ENCODE peak calls at places on chromosomes 13 and 19, in seven cellular contexts. Q is ovary; G is CD8-positive, alpha-beta T cell; T is Caco-2; C is GM12878; I is RWPE1; N is body of pancreas. E is an unnamed sample.

GRCh38 chr19:39054091-39054470 is 21.7 kb upstream of the FBXO27 start:
- DNase-seq in Q (no peak), G (no peak), T (no peak), C (no peak), I (no peak), N (no peak), E (no peak)

GRCh38 chr19:18294467-18294864 is 13.0 kb upstream of the JUND start:
- DNase-seq in Q (peak), G (peak), T (no peak), C (no peak), I (peak), N (peak), E (no peak)

GRCh38 chr19:15989889-15990288 is 41.1 kb downstream of the OR10H4 start:
- DNase-seq in Q (no peak), G (no peak), T (no peak), C (no peak), I (no peak), N (no peak), E (no peak)

GRCh38 chr13:97359181-97360057 is 74.5 kb upstream of the RAP2A start:
- DNase-seq in Q (peak), G (peak), T (peak), C (no peak), I (peak), N (peak), E (no peak)

GRCh38 chr19:2722541-2723344 is 1.6 kb upstream of the DIRAS1 start:
- DNase-seq in Q (peak), G (no peak), T (no peak), C (no peak), I (peak), N (peak), E (peak)

GRCh38 chr13:99303863-99304521 is 3.2 kb downstream of the GPR183 start:
- DNase-seq in Q (no peak), G (no peak), T (no peak), C (no peak), I (no peak), N (peak), E (no peak)

GRCh38 chr13:88417801-88418200 is 746.6 kb downstream of the SLITRK5 start:
- DNase-seq in Q (no peak), G (no peak), T (no peak), C (no peak), I (no peak), N (no peak), E (no peak)

GRCh38 chr13:23407996-23408395 is 25.5 kb downstream of the SACS start:
- DNase-seq in Q (no peak), G (no peak), T (no peak), C (no peak), I (no peak), N (no peak), E (no peak)

GRCh38 chr13:29993716-29994488 is 143.5 kb upstream of the UBL3 start:
- DNase-seq in Q (no peak), G (no peak), T (no peak), C (no peak), I (no peak), N (no peak), E (no peak)

GRCh38 chr13:82165396-82166174 is 1716.7 kb downstream of the SLITRK1 start:
- DNase-seq in Q (no peak), G (no peak), T (no peak), C (no peak), I (no peak), N (no peak), E (no peak)

GRCh38 chr13:43368003-43368402 is 344.6 kb downstream of the DNAJC15 start:
- DNase-seq in Q (no peak), G (no peak), T (no peak), C (no peak), I (no peak), N (no peak), E (no peak)

GRCh38 chr19:49492573-49493411 is 3.4 kb upstream of the RPS11 start:
- DNase-seq in Q (no peak), G (no peak), T (no peak), C (no peak), I (no peak), N (no peak), E (no peak)

GRCh38 chr19:5332501-5332900 is 8.1 kb downstream of the PTPRS start:
- DNase-seq in Q (no peak), G (no peak), T (no peak), C (no peak), I (no peak), N (no peak), E (no peak)

GRCh38 chr13:44710576-44710975 is 134.4 kb upstream of the TSC22D1 start:
- DNase-seq in Q (no peak), G (no peak), T (no peak), C (peak), I (peak), N (no peak), E (no peak)

GRCh38 chr13:110557610-110558305 is 3.8 kb downstream of the RAB20 start:
- DNase-seq in Q (no peak), G (no peak), T (no peak), C (no peak), I (no peak), N (peak), E (no peak)

GRCh38 chr13:100306444-100306999 is 217.6 kb downstream of the PCCA start:
- DNase-seq in Q (no peak), G (no peak), T (no peak), C (no peak), I (no peak), N (no peak), E (no peak)

GRCh38 chr19:54310543-54310942 is 2.4 kb downstream of the LILRA5 start:
- DNase-seq in Q (no peak), G (no peak), T (no peak), C (no peak), I (no peak), N (no peak), E (no peak)

GRCh38 chr19:38653028-38653571 is 5.7 kb downstream of the ACTN4 start:
- DNase-seq in Q (no peak), G (no peak), T (peak), C (no peak), I (no peak), N (peak), E (no peak)

GRCh38 chr13:95176611-95177259 is 124.5 kb downstream of the ABCC4 start:
- DNase-seq in Q (no peak), G (peak), T (no peak), C (no peak), I (no peak), N (peak), E (no peak)

GRCh38 chr13:94382960-94383359 is 96.5 kb downstream of the DCT start:
- DNase-seq in Q (no peak), G (no peak), T (no peak), C (no peak), I (no peak), N (no peak), E (no peak)

GRCh38 chr19:3771033-3771905 is 759 bp downstream of the RAX2 start:
- DNase-seq in Q (no peak), G (no peak), T (no peak), C (no peak), I (no peak), N (no peak), E (no peak)

GRCh38 chr19:17136026-17136425 is 60.4 kb downstream of the MYO9B start:
- DNase-seq in Q (no peak), G (no peak), T (no peak), C (no peak), I (no peak), N (no peak), E (no peak)

GRCh38 chr13:76397413-76397812 is 488.8 kb downstream of the KCTD12 start:
- DNase-seq in Q (no peak), G (no peak), T (no peak), C (no peak), I (no peak), N (no peak), E (no peak)

GRCh38 chr13:32504876-32505275 is 33.7 kb downstream of the N4BP2L2 start:
- DNase-seq in Q (no peak), G (no peak), T (no peak), C (no peak), I (no peak), N (no peak), E (no peak)

GRCh38 chr19:41377977-41378707 is 1.8 kb downstream of the TMEM91 start:
- DNase-seq in Q (peak), G (no peak), T (no peak), C (no peak), I (no peak), N (no peak), E (no peak)

GRCh38 chr13:99062593-99062992 is 84.7 kb upstream of the DOCK9 start:
- DNase-seq in Q (peak), G (no peak), T (no peak), C (no peak), I (peak), N (no peak), E (no peak)

GRCh38 chr19:19663292-19664120 is at the start of gene ATP13A1:
- DNase-seq in Q (peak), G (peak), T (peak), C (peak), I (peak), N (peak), E (peak)
- TF ChIP-seq CTCF in Q (no peak), G (peak), T (no peak), C (no peak), I (no peak), N (peak), E (no peak)

GRCh38 chr19:45445139-45445538 is 21.4 kb upstream of the ERCC1 start:
- DNase-seq in Q (no peak), G (no peak), T (no peak), C (no peak), I (no peak), N (no peak), E (no peak)

GRCh38 chr19:45443462-45444317 is 20.0 kb upstream of the ERCC1 start:
- DNase-seq in Q (peak), G (peak), T (peak), C (no peak), I (peak), N (peak), E (peak)

GRCh38 chr19:45446295-45446694 is 21.5 kb upstream of the FOSB start:
- DNase-seq in Q (no peak), G (no peak), T (no peak), C (no peak), I (no peak), N (no peak), E (no peak)

GRCh38 chr19:45442927-45443461 is 19.3 kb upstream of the ERCC1 start:
- DNase-seq in Q (no peak), G (no peak), T (peak), C (no peak), I (no peak), N (peak), E (peak)

DNA sequence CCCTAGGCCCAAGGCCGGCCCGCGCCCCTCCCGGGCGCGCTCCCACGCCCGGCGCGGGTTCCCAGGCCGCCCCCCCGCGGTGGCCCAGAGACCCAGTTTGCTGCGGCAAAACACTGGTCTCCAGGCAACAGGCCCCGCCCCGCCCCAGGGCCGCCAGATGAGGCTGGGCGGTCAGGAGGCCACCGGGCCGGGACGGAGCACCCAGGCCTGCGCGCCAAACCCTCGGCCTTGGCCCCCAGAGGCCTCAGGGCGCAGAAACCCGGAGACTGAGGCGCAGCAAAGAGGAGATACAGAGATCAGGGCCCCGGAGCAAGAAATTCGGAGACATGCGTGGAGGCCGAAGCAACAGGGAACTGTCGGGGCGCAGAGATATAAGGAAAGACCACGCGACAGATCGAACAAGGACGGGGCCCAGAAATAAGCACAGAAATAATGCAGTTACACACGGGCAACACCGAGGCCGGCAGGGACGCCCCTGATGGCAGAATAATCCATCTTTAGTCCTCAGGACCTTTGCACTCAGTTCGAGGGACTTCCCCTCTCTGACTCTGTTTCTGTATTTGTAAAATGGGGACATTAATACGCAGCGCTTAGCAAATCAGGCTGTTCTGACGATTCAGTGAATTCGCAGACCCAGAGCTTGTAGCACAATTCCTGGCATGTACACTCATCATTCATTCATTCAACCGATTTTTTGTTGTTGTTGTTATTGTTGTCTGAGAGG is 20.8 kb upstream of the ERCC1 start:
- DNase-seq in Q (peak), G (peak), T (peak), C (no peak), I (peak), N (peak), E (peak)
- TF ChIP-seq CTCF in Q (no peak), G (no peak), T (no peak), C (no peak), I (no peak), N (no peak), E (no peak)

DNA sequence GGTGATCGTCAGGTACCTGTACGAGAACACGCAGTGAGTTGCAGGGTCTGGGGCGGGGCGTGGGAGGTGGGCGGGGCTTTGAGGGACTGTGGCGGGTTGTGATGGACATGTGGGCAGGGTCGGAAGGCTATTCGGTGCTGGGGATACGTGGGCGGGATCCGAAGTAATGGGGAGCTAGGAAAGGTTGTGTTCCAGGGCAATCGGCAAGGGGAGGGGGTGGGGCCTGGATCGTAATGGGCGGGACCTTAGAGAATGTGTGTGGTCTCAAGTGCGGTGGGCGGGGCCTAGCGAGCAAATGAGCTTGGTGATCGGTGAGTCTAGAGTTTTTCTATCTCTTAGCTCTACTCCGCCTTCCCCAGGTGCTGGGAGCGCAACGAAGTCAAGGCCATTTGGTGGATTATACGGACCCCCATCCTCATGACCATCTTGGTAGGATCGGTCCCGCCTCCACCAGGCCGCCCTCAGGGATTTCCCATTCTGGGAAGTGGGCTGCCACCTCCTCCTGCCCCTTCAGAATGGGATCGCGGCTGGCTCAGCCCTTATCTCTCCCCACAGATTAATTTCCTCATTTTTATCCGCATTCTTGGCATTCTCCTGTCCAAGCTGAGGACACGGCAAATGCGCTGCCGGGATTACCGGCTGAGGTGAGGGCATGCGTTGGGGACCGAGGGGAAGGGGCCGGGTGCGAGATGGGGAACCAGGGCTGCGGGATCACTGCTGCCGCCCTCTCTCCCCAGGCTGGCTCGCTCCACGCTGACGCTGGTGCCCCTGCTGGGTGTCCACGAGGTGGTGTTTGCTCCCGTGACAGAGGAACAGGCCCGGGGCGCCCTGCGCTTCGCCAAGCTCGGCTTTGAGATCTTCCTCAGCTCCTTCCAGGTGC is 9.6 kb downstream of the GIPR start:
- DNase-seq in Q (no peak), G (peak), T (peak), C (peak), I (peak), N (peak), E (peak)
- TF ChIP-seq CTCF in Q (no peak), G (no peak), T (peak), C (no peak), I (peak), N (no peak), E (no peak)

GRCh38 chr13:113350065-113350937 is 13.6 kb downstream of the GRTP1 start:
- DNase-seq in Q (no peak), G (no peak), T (no peak), C (no peak), I (no peak), N (no peak), E (no peak)
- TF ChIP-seq CTCF in Q (no peak), G (no peak), T (no peak), C (no peak), I (no peak), N (no peak), E (no peak)

DNA sequence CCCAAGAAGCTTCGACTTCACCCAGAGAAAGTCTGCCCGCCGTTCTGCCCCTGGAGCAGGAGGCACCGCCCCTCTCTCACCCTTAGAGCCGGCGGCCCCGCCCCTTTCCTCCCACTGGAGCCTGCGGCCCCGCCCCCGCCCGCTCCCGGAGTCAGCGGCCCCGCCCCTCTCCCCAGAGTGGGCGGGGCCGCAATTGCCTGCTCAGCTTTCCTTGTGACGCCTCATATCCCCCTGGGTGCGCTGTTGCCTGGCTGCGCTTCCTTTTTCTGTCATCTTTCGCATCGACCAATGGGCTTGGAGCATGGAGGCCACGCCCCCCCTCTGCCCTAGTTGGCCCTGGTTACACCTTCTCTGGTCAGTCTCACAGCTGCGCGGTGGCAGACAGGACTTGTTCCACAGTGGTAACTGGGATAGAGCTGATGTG is 38.2 kb upstream of the ZNF492 start:
- DNase-seq in Q (peak), G (no peak), T (no peak), C (no peak), I (no peak), N (peak), E (peak)
- TF ChIP-seq CTCF in Q (no peak), G (no peak), T (no peak), C (no peak), I (no peak), N (no peak), E (no peak)

E was measured in omental fat pad.